ENCODE peak calls at places on chromosome 10, in nine cellular contexts. J is stimulated activated CD8-positive, alpha-beta memory T cell treated with anti-CD3 and anti-CD28 coated beads, Interleukin-4, amount 100 ng/mL, for 4 hours; Z is choroid plexus epithelial cell; G is astrocyte; X is stimulated activated CD4-positive, alpha-beta T cell treated with anti-CD3 and anti-CD28 coated beads, Interleukin-4, amount 100 ng/mL, for 4 hours; S is coronary artery; I is COLO829; V is T-helper 17 cell; B is mesenchymal stem cell. P is an unnamed sample.

GRCh38 chr10:42969909-42970308 is 107.0 kb upstream of the RET start:
- DNase-seq in J (no peak), Z (no peak), G (no peak), X (no peak), S (no peak), I (no peak), V (no peak), B (no peak), P (no peak)

GRCh38 chr10:43203491-43204393 is 63.1 kb downstream of the RASGEF1A start:
- DNase-seq in J (no peak), Z (no peak), G (no peak), X (no peak), S (no peak), I (no peak), V (no peak), B (peak), P (no peak)

GRCh38 chr10:109018892-109019507 is 904.3 kb downstream of the XPNPEP1 start:
- DNase-seq in J (no peak), Z (peak), G (no peak), X (no peak), S (no peak), I (no peak), V (no peak), B (no peak), P (no peak)

GRCh38 chr10:100748251-100749058 is 3.1 kb downstream of the PAX2 start:
- DNase-seq in J (no peak), Z (no peak), G (no peak), X (no peak), S (no peak), I (no peak), V (no peak), B (no peak), P (no peak)

GRCh38 chr10:47405829-47406547 is 21.9 kb upstream of the ZNF488 start:
- DNase-seq in J (no peak), Z (no peak), G (no peak), X (no peak), S (no peak), I (no peak), V (no peak), B (no peak), P (no peak)

GRCh38 chr10:10961078-10961477 is 56.6 kb upstream of the CELF2 start:
- DNase-seq in J (no peak), Z (no peak), G (no peak), X (no peak), S (no peak), I (no peak), V (no peak), B (no peak), P (no peak)

GRCh38 chr10:124084693-124085092 is 8.7 kb downstream of the CHST15 start:
- DNase-seq in J (no peak), Z (no peak), G (no peak), X (no peak), S (no peak), I (no peak), V (no peak), B (no peak), P (no peak)

GRCh38 chr10:109966961-109967738 is 40.6 kb upstream of the ADD3 start:
- DNase-seq in J (no peak), Z (peak), G (peak), X (no peak), S (no peak), I (no peak), V (no peak), B (peak), P (no peak)

GRCh38 chr10:124647421-124648130 is 96.6 kb downstream of the FAM53B start:
- DNase-seq in J (peak), Z (peak), G (no peak), X (peak), S (no peak), I (peak), V (peak), B (peak), P (peak)

GRCh38 chr10:52287853-52288252 is 26.2 kb upstream of the DKK1 start:
- DNase-seq in J (no peak), Z (no peak), G (no peak), X (no peak), S (no peak), I (no peak), V (no peak), B (no peak), P (no peak)

GRCh38 chr10:22554481-22555182 is 159.7 kb downstream of the PIP4K2A start:
- DNase-seq in J (no peak), Z (peak), G (peak), X (no peak), S (peak), I (no peak), V (no peak), B (peak), P (no peak)

GRCh38 chr10:124983321-124983720 is 41.4 kb downstream of the ZRANB1 start:
- DNase-seq in J (no peak), Z (no peak), G (peak), X (no peak), S (no peak), I (no peak), V (no peak), B (no peak), P (no peak)

GRCh38 chr10:96949039-96949683 is 117.1 kb downstream of the LCOR start:
- DNase-seq in J (no peak), Z (no peak), G (no peak), X (no peak), S (no peak), I (no peak), V (no peak), B (no peak), P (no peak)

GRCh38 chr10:124325998-124326636 is 92.6 kb downstream of the OAT start:
- DNase-seq in J (no peak), Z (no peak), G (no peak), X (no peak), S (peak), I (no peak), V (no peak), B (no peak), P (no peak)

GRCh38 chr10:69234447-69234846 is 14.3 kb downstream of the HKDC1 start:
- DNase-seq in J (no peak), Z (no peak), G (no peak), X (no peak), S (no peak), I (no peak), V (no peak), B (no peak), P (no peak)

GRCh38 chr10:133278577-133279265 is 2.1 kb upstream of the ADAM8 start:
- DNase-seq in J (peak), Z (peak), G (peak), X (no peak), S (no peak), I (no peak), V (peak), B (peak), P (peak)

GRCh38 chr10:279232-279631 is 144.0 kb downstream of the ZMYND11 start:
- DNase-seq in J (no peak), Z (no peak), G (no peak), X (no peak), S (no peak), I (no peak), V (no peak), B (no peak), P (no peak)

GRCh38 chr10:100006241-100006886 is 3.4 kb downstream of the DNMBP start:
- DNase-seq in J (no peak), Z (peak), G (peak), X (no peak), S (no peak), I (peak), V (no peak), B (peak), P (no peak)

GRCh38 chr10:28777911-28778310 is 100.6 kb downstream of the BAMBI start:
- DNase-seq in J (no peak), Z (no peak), G (peak), X (no peak), S (no peak), I (no peak), V (no peak), B (no peak), P (no peak)

GRCh38 chr10:70812814-70813213 is 2.9 kb upstream of the SGPL1 start:
- DNase-seq in J (no peak), Z (no peak), G (no peak), X (no peak), S (no peak), I (no peak), V (no peak), B (no peak), P (no peak)

GRCh38 chr10:33195608-33196376 is 138.7 kb downstream of the NRP1 start:
- DNase-seq in J (no peak), Z (peak), G (peak), X (no peak), S (peak), I (no peak), V (no peak), B (peak), P (no peak)

GRCh38 chr10:115593060-115593459 is 499.9 kb downstream of the ATRNL1 start:
- DNase-seq in J (no peak), Z (no peak), G (no peak), X (no peak), S (no peak), I (no peak), V (no peak), B (no peak), P (no peak)

GRCh38 chr10:35507519-35508109 is 97.5 kb upstream of the GJD4 start:
- DNase-seq in J (no peak), Z (no peak), G (no peak), X (no peak), S (no peak), I (no peak), V (no peak), B (no peak), P (no peak)

GRCh38 chr10:58781873-58782488 is 269.3 kb downstream of the BICC1 start:
- DNase-seq in J (no peak), Z (peak), G (no peak), X (no peak), S (no peak), I (peak), V (no peak), B (peak), P (peak)

GRCh38 chr10:35637456-35637855 is 4.6 kb downstream of the FZD8 start:
- DNase-seq in J (no peak), Z (peak), G (no peak), X (no peak), S (no peak), I (no peak), V (no peak), B (peak), P (no peak)

GRCh38 chr10:93268021-93268420 is 194.3 kb downstream of the CYP26A1 start:
- DNase-seq in J (no peak), Z (no peak), G (no peak), X (no peak), S (no peak), I (no peak), V (no peak), B (no peak), P (no peak)

P was measured in KG1.